ENCODE peak calls at places on chromosome 7, in eight cellular contexts. P is stimulated activated CD8-positive, alpha-beta memory T cell treated with anti-CD3 and anti-CD28 coated beads, Interleukin-7, amount 100 ng/mL, for 1 hour; T is astrocyte; V is amygdala; I is ACHN; X is G401; C is lung microvascular endothelial cell; Z is NCI-H1092. J is an unnamed sample.

GRCh38 chr7:36570508-36571219 is 153.6 kb downstream of the AOAH start:
- DNase-seq in P (no peak), T (no peak), V (no peak), I (no peak), X (no peak), C (no peak), Z (no peak), J (peak; percentile 76)

GRCh38 chr7:99720370-99721128 is 14.4 kb downstream of the CYP3A7 start:
- DNase-seq in P (no peak), T (no peak), V (no peak), I (no peak), X (no peak), C (no peak), Z (no peak), J (no peak)

GRCh38 chr7:125136755-125137547 is 207.3 kb upstream of the POT1 start:
- DNase-seq in P (no peak), T (peak; percentile 37), V (no peak), I (no peak), X (no peak), C (no peak), Z (no peak), J (no peak)

GRCh38 chr7:145624618-145625017 is 492.0 kb upstream of the CNTNAP2 start:
- DNase-seq in P (no peak), T (no peak), V (no peak), I (peak; percentile 5), X (no peak), C (no peak), Z (no peak), J (no peak)

GRCh38 chr7:96691692-96692091 is 18.0 kb downstream of the SEM1 start:
- DNase-seq in P (no peak), T (no peak), V (no peak), I (no peak), X (no peak), C (no peak), Z (no peak), J (no peak)

GRCh38 chr7:106095634-106096033 is 16.5 kb downstream of the SYPL1 start:
- DNase-seq in P (no peak), T (no peak), V (no peak), I (no peak), X (no peak), C (no peak), Z (no peak), J (no peak)

GRCh38 chr7:341841-342638 is 52.1 kb downstream of the FOXL3 start:
- DNase-seq in P (no peak), T (no peak), V (peak; percentile 67), I (no peak), X (peak; percentile 29), C (peak; percentile 48), Z (no peak), J (no peak)

GRCh38 chr7:47067215-47067614 is 514.7 kb downstream of the TNS3 start:
- DNase-seq in P (no peak), T (no peak), V (no peak), I (no peak), X (no peak), C (no peak), Z (no peak), J (no peak)

GRCh38 chr7:13879994-13880686 is 109.3 kb downstream of the ETV1 start:
- DNase-seq in P (no peak), T (peak; percentile 81), V (no peak), I (no peak), X (no peak), C (no peak), Z (no peak), J (no peak)

GRCh38 chr7:101174322-101174854 is 5.7 kb downstream of the NAT16 start:
- DNase-seq in P (no peak), T (no peak), V (no peak), I (no peak), X (no peak), C (no peak), Z (no peak), J (no peak)

GRCh38 chr7:189719-190118 is 2.7 kb upstream of the FAM20C start:
- DNase-seq in P (no peak), T (no peak), V (no peak), I (no peak), X (no peak), C (no peak), Z (no peak), J (no peak)

GRCh38 chr7:44508328-44508990 is 18.0 kb upstream of the NUDCD3 start:
- DNase-seq in P (no peak), T (no peak), V (no peak), I (no peak), X (no peak), C (no peak), Z (no peak), J (no peak)

GRCh38 chr7:94649313-94649924 is 6.5 kb downstream of the SGCE start:
- DNase-seq in P (no peak), T (peak; percentile 22), V (no peak), I (no peak), X (peak; percentile 13), C (no peak), Z (no peak), J (peak; percentile 43)

GRCh38 chr7:30476401-30477145 is 2.0 kb downstream of the NOD1 start:
- DNase-seq in P (no peak), T (no peak), V (no peak), I (no peak), X (no peak), C (no peak), Z (no peak), J (peak; percentile 41)